ENCODE peak calls at places on chromosomes 11 and 22, in ten cellular contexts. I, N, A, U, E, T, D, K, C and V are unnamed samples.

GRCh38 chr11:2701898-2702434 is 2.2 kb upstream of the KCNQ1OT1 start:
- DNase-seq in D (no peak), U (no peak), E (no peak), T (no peak), N (no peak), I (no peak), A (no peak), C (no peak), K (no peak), V (no peak)

GRCh38 chr11:36532908-36533601 is 23.0 kb upstream of the TRAF6 start:
- DNase-seq in D (no peak), E (no peak), C (no peak), U (no peak), K (no peak), T (no peak), A (no peak), N (no peak), I (peak; percentile 72), V (peak; percentile 68)

GRCh38 chr11:20057055-20057943 is 103.0 kb downstream of the DBX1 start:
- DNase-seq in D (no peak), A (no peak), T (no peak), N (no peak), E (no peak), I (no peak), U (no peak), K (no peak), C (no peak), V (no peak)

GRCh38 chr11:79047356-79047755 is 393.5 kb downstream of the TENM4 start:
- DNase-seq in D (no peak), N (no peak), T (no peak), A (no peak), K (no peak), I (no peak), U (no peak), C (peak; percentile 97), E (no peak), V (no peak)

GRCh38 chr11:75268626-75269366 is 28.2 kb downstream of the TPBGL start:
- DNase-seq in E (no peak), D (no peak), C (no peak), N (no peak), I (no peak), T (no peak), A (no peak), U (no peak), K (no peak), V (no peak)

GRCh38 chr11:120208012-120208441 is 2.8 kb upstream of the OAF start:
- DNase-seq in E (no peak), N (no peak), C (no peak), K (no peak), I (no peak), A (no peak), D (no peak), U (no peak), T (no peak), V (no peak)

GRCh38 chr11:63592975-63593395 is 21.2 kb downstream of the PLAAT3 start:
- DNase-seq in K (no peak), U (no peak), N (no peak), C (peak; percentile 23), E (no peak), I (peak; percentile 62), A (peak; percentile 30), D (no peak), T (no peak), V (peak; percentile 77)

GRCh38 chr11:104609766-104610165 is 288.5 kb downstream of the CASP12 start:
- DNase-seq in K (no peak), N (no peak), U (no peak), C (no peak), T (no peak), E (no peak), I (no peak), A (no peak), D (no peak), V (no peak)

GRCh38 chr22:27682438-27682837 is 119.1 kb downstream of the MN1 start:
- DNase-seq in N (no peak), I (no peak), C (no peak), K (no peak), D (no peak), E (no peak), A (no peak), U (no peak), T (no peak), V (no peak)

GRCh38 chr22:19903513-19903912 is 38.1 kb upstream of the COMT start:
- DNase-seq in N (no peak), A (no peak), D (no peak), C (no peak), T (no peak), E (no peak), I (no peak), K (no peak), U (no peak), V (no peak)

GRCh38 chr11:34620820-34621792 is at the start of gene EHF:
- DNase-seq in I (no peak), C (no peak), D (no peak), K (no peak), T (no peak), A (no peak), E (no peak), N (no peak), U (no peak), V (no peak)

GRCh38 chr11:9206496-9206895 is 58.7 kb downstream of the DENND5A start:
- DNase-seq in D (no peak), T (no peak), K (no peak), A (peak; percentile 65), C (no peak), N (no peak), E (no peak), U (no peak), I (no peak), V (peak; percentile 86)

GRCh38 chr22:41648431-41648830 is 27.3 kb downstream of the XRCC6 start:
- DNase-seq in I (no peak), A (no peak), K (no peak), C (no peak), N (no peak), E (no peak), T (no peak), U (no peak), D (no peak), V (peak; percentile 5)

GRCh38 chr11:117498791-117499190 is 171.1 kb downstream of the CEP164 start:
- DNase-seq in U (no peak), N (no peak), D (no peak), C (no peak), K (no peak), T (no peak), A (no peak), E (no peak), I (no peak), V (no peak)

GRCh38 chr11:61828629-61829407 is 718 bp downstream of the FADS2 start:
- DNase-seq in T (peak; percentile 16), I (peak; percentile 71), C (peak; percentile 52), U (no peak), K (no peak), E (no peak), A (peak; percentile 27), N (peak; percentile 18), D (no peak), V (peak; percentile 58)

GRCh38 chr11:74195828-74196227 is 24.7 kb downstream of the PPME1 start:
- DNase-seq in E (no peak), I (no peak), C (no peak), T (no peak), A (peak; percentile 6), K (no peak), U (no peak), N (no peak), D (no peak), V (peak; percentile 5)

GRCh38 chr22:26321469-26321913 is 107.6 kb upstream of the ASPHD2 start:
- DNase-seq in T (no peak), E (no peak), U (no peak), A (peak; percentile 31), N (no peak), I (peak; percentile 70), C (peak; percentile 79), K (no peak), D (no peak), V (no peak)

GRCh38 chr11:94958118-94958517 is 15.2 kb downstream of the CWC15 start:
- DNase-seq in I (no peak), K (no peak), A (peak; percentile 47), C (no peak), E (no peak), D (no peak), U (no peak), T (no peak), N (no peak), V (peak; percentile 78)

GRCh38 chr11:130426223-130427048 is 2.0 kb downstream of the ADAMTS8 start:
- DNase-seq in T (no peak), D (no peak), A (no peak), N (no peak), I (no peak), C (no peak), E (no peak), K (no peak), U (no peak), V (no peak)

GRCh38 chr11:65776196-65776595 is 4.6 kb downstream of the AP5B1 start:
- DNase-seq in N (no peak), E (no peak), A (no peak), D (no peak), I (no peak), K (no peak), T (no peak), C (no peak), U (no peak), V (peak; percentile 85)

GRCh38 chr22:49833340-49834007 is 5.8 kb upstream of the BRD1 start:
- DNase-seq in E (no peak), N (no peak), A (no peak), C (no peak), U (no peak), I (no peak), K (no peak), D (no peak), T (no peak), V (no peak)

GRCh38 chr11:133136376-133136775 is 395.9 kb downstream of the OPCML start:
- DNase-seq in U (no peak), K (no peak), I (peak; percentile 30), E (no peak), A (no peak), T (no peak), N (no peak), D (no peak), C (no peak), V (no peak)

GRCh38 chr11:118640332-118641154 is 33.1 kb downstream of the PHLDB1 start:
- DNase-seq in N (no peak), D (no peak), A (no peak), I (no peak), T (no peak), E (no peak), U (no peak), C (no peak), K (no peak), V (no peak)

GRCh38 chr22:37426532-37427127 is 649 bp downstream of the ELFN2 start:
- DNase-seq in I (no peak), C (no peak), U (no peak), T (no peak), D (no peak), N (no peak), K (no peak), E (no peak), A (no peak), V (peak; percentile 18)

GRCh38 chr22:38873469-38874411 is 1.7 kb upstream of the CBX6 start:
- DNase-seq in A (no peak), I (peak; percentile 27), K (peak; percentile 41), C (no peak), N (peak; percentile 16), T (peak; percentile 88), E (no peak), U (no peak), D (no peak), V (no peak)

GRCh38 chr11:103904324-103904667 is 132.1 kb upstream of the DDI1 start:
- DNase-seq in K (no peak), U (no peak), T (no peak), E (no peak), A (no peak), N (no peak), I (no peak), C (no peak), D (no peak), V (no peak)

GRCh38 chr11:47448566-47449427 is at the start of gene RAPSN:
- DNase-seq in I (no peak), N (no peak), A (no peak), K (no peak), T (no peak), C (peak; percentile 62), U (no peak), E (no peak), D (no peak), V (no peak)

GRCh38 chr11:71955898-71956456 is 27.1 kb downstream of the RNF121 start:
- DNase-seq in E (no peak), K (no peak), T (no peak), C (no peak), N (no peak), I (no peak), D (no peak), U (no peak), A (no peak), V (no peak)